ENCODE peak calls at places on chromosomes 6 and 20, in four cellular contexts. W is K562, T is HepG2, J is GM12878. Y is an unnamed sample.

GRCh38 chr6:31122803-31123706 is 2.8 kb upstream of the CDSN start:
- DNase-seq in W (peak; percentile 61), T (peak; percentile 41), J (no peak), Y (no peak)

GRCh38 chr6:32166411-32167061 is 2.1 kb downstream of the EGFL8 start:
- DNase-seq in W (peak; percentile 77), T (no peak), J (no peak), Y (peak; percentile 88)

GRCh38 chr6:26336355-26337198 is 28.4 kb upstream of the BTN3A2 start:
- DNase-seq in W (peak; percentile 81), T (no peak), J (no peak), Y (no peak)

GRCh38 chr6:148959511-148959910 is 212.7 kb downstream of the UST start:
- DNase-seq in W (no peak), T (no peak), J (no peak), Y (no peak)

GRCh38 chr20:37539956-37540455 is 12.3 kb upstream of the BLCAP start:
- DNase-seq in W (no peak), T (no peak), J (no peak), Y (no peak)

GRCh38 chr6:5682530-5682929 is 324.2 kb downstream of the NRN1 start:
- DNase-seq in W (no peak), T (no peak), J (no peak), Y (no peak)

GRCh38 chr6:25250878-25251277 is 28.3 kb upstream of the CARMIL1 start:
- DNase-seq in W (no peak), T (no peak), J (peak; percentile 38), Y (no peak)

GRCh38 chr6:168662301-168662936 is 221.4 kb downstream of the SMOC2 start:
- DNase-seq in W (no peak), T (no peak), J (no peak), Y (no peak)

GRCh38 chr6:161374971-161375873 is 101.4 kb upstream of the AGPAT4 start:
- DNase-seq in W (peak; percentile 77), T (peak; percentile 9), J (no peak), Y (peak; percentile 57)

GRCh38 chr6:107823047-107823557 is 1.0 kb downstream of the SCML4 start:
- DNase-seq in W (no peak), T (no peak), J (no peak), Y (no peak)

GRCh38 chr6:52964318-52964717 is 30.8 kb downstream of the GSTA4 start:
- DNase-seq in W (no peak), T (no peak), J (no peak), Y (no peak)

GRCh38 chr6:39594304-39594703 is 130.9 kb downstream of the KIF6 start:
- DNase-seq in W (no peak), T (no peak), J (no peak), Y (no peak)
- TF ChIP-seq NR2C2 in W (no peak), T (no peak), J (no peak), Y (no peak)

DNA sequence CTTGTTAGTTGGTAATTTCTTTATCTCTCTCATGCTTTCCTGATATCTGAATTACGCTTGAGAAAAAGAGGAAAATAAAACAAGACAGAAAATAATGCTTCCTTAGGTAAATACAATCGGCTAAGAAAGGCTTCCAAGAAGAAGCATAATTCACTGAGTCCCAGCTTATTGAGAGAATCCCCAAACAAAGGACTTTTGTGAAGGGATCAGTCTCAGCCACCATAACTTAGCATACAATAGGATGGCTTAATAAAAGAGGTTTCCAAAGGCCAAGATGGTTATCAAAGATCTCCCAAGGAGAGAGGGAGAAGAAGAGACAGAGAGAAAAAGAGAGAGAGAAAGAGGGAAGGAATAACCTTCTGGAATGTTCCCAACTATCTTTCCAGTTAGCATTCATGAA is 46.0 kb upstream of the SALL4 start:
- DNase-seq in W (no peak), T (no peak), J (no peak), Y (no peak)
- TF ChIP-seq SP1 in W (no peak), T (no peak), J (no peak), Y (no peak)

DNA sequence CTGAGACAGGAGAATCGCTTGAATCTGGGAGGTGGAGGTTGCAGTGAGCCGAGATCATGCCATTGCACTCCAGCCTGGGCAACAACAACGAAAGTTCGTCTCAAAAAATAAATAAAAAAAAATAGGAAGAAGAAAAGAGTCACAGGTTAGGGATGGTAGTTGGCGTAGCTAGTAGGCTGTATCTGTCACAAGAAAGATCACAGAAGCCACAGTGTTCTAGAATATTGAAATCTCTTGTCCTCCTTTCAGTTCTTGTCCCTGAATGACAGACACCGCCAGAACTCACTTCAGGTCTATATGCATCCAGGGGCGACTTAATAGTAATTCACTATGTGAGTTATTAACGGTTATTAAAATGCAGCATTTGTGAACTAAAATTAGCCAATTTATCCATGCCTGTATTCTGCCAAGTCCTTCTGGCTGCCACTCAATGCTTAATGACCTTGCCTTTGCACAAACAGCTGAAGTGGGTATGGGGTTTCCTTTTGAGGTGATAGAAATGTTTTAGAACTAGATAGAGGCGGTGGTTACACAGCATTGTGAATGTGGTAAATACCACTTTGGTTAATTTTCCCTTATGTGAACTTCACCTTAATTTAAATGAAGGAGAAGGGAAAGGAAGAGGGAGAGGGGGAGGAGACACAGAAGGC is 41.3 kb upstream of the ZMYND8 start:
- DNase-seq in W (no peak), T (no peak), J (no peak), Y (no peak)
- TF ChIP-seq MAX in W (no peak), T (no peak), J (no peak), Y (no peak)

GRCh38 chr6:34289137-34289536 is 40.3 kb upstream of the SMIM29 start:
- DNase-seq in W (no peak), T (no peak), J (no peak), Y (no peak)

GRCh38 chr6:34285571-34285970 is 36.8 kb upstream of the SMIM29 start:
- DNase-seq in W (no peak), T (no peak), J (no peak), Y (no peak)

GRCh38 chr6:34288581-34288980 is 39.8 kb upstream of the SMIM29 start:
- DNase-seq in W (no peak), T (no peak), J (peak; percentile 47), Y (no peak)

GRCh38 chr6:34281702-34282334 is 33.0 kb upstream of the SMIM29 start:
- DNase-seq in W (no peak), T (no peak), J (no peak), Y (no peak)

DNA sequence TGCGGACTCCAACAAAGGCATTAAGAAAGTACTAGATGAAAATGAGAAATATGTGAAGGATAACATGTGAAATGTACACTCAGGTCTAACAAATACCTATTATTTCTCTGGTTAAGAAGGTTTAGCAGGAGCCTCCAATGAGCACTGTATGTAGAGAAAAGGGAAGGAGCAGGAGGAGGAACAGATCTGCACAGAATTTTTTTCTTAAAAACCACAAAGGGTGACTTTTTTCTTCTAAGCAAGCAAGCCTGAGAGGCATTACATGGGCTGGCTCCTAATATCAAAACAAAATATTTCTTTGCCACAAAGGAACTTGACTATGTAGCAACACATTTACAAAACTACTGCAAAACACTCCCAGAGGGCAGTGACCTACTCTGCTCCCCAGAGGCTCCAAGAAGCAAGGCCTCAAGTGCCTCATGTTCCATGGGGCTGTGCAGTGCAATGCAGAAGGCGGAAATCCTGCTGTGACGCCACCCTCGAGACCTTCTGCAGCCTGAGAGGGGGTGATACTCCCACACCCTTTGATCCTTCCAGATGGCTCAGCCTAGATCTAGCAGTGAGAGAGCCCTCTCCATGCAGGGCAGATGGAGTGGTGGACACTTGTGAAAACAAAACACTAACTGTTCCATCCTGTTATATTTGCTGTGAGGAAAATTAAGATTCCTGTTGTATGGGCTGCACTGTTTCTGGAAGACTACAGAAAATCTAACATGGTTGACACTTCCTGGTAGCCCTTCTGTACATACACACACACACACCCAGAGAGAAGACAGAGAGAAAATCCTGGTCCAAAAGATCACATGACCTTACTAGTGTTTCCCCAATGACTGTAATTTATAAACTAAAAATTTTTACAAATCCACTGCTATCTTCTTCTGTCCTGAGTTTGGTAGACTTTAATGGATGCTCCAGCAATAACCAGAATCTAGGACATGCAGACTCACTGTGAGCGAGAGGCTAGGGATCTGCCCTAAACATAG is 36.0 kb upstream of the SMIM29 start:
- DNase-seq in W (peak; percentile 80), T (no peak), J (no peak), Y (no peak)
- TF ChIP-seq NR2C2 in W (no peak), T (no peak), J (no peak), Y (no peak)

Y was measured in WTC11.